ENCODE peak calls at places on chromosomes 5 and 9, in eight cellular contexts. J is psoas muscle, P is lower lobe of right lung, G is transverse colon, E is kidney, N is gastrocnemius medialis, H is GM23338, M is tibial artery. K is an unnamed sample.

GRCh38 chr5:159965031-159965837 is 43.7 kb upstream of the TTC1 start:
- DNase-seq in P (peak; percentile 65), H (peak; percentile 85), J (peak; percentile 70), M (no peak), G (peak; percentile 50), N (peak; percentile 13), E (peak; percentile 84), K (peak; percentile 64)

GRCh38 chr5:75200776-75201175 is 35.9 kb downstream of the ANKRD31 start:
- DNase-seq in M (no peak), G (no peak), E (no peak), N (no peak), P (no peak), J (no peak), H (no peak), K (no peak)

GRCh38 chr9:133386338-133386737 is 10.2 kb downstream of the STKLD1 start:
- DNase-seq in J (no peak), E (no peak), M (no peak), G (no peak), P (no peak), N (no peak), H (no peak), K (no peak)

GRCh38 chr5:131355972-131356528 is 92.2 kb downstream of the CDC42SE2 start:
- DNase-seq in N (no peak), G (no peak), J (no peak), E (no peak), H (no peak), P (no peak), M (no peak), K (no peak)

GRCh38 chr5:76703707-76704106 is 12.2 kb upstream of the F2R start:
- DNase-seq in M (no peak), G (no peak), J (no peak), N (no peak), H (no peak), P (no peak), E (no peak), K (no peak)

GRCh38 chr5:131475416-131476045 is 159.5 kb downstream of the RAPGEF6 start:
- DNase-seq in P (no peak), N (no peak), E (no peak), M (no peak), J (no peak), G (no peak), H (no peak), K (no peak)

GRCh38 chr5:40775085-40775845 is 19.5 kb upstream of the TTC33 start:
- DNase-seq in M (no peak), N (no peak), P (no peak), E (no peak), G (no peak), J (no peak), H (no peak), K (no peak)

GRCh38 chr9:34635556-34635955 is 2.0 kb downstream of the SIGMAR1 start:
- DNase-seq in N (no peak), E (no peak), J (no peak), G (no peak), P (no peak), M (no peak), H (no peak), K (no peak)

GRCh38 chr9:125442471-125442870 is 180.8 kb downstream of the GAPVD1 start:
- DNase-seq in H (no peak), E (no peak), M (peak; percentile 4), P (no peak), J (no peak), G (no peak), N (no peak), K (no peak)

GRCh38 chr9:122192261-122192875 is 32.7 kb downstream of the MORN5 start:
- DNase-seq in G (no peak), P (no peak), J (no peak), E (no peak), H (no peak), N (no peak), M (no peak), K (no peak)

GRCh38 chr5:147437161-147437596 is 72.7 kb downstream of the DPYSL3 start:
- DNase-seq in N (no peak), E (no peak), J (no peak), P (no peak), G (no peak), M (no peak), H (peak; percentile 85), K (no peak)

GRCh38 chr5:1948663-1949191 is 66.0 kb upstream of the IRX4 start:
- DNase-seq in P (no peak), E (no peak), N (peak; percentile 45), M (no peak), H (no peak), J (peak; percentile 64), G (no peak), K (no peak)

GRCh38 chr5:56812110-56812509 is 3.2 kb upstream of the MAP3K1 start:
- DNase-seq in P (no peak), G (no peak), E (no peak), H (no peak), N (no peak), J (no peak), M (no peak), K (no peak)

GRCh38 chr9:121972501-121972981 is 120.6 kb downstream of the TTLL11 start:
- DNase-seq in E (peak; percentile 91), M (no peak), P (peak; percentile 90), H (peak; percentile 23), J (no peak), N (peak; percentile 43), G (peak; percentile 81), K (peak; percentile 78)

GRCh38 chr9:78044189-78044588 is 12.6 kb upstream of the GNAQ start:
- DNase-seq in H (no peak), G (no peak), P (no peak), M (no peak), N (no peak), E (no peak), J (no peak), K (no peak)

GRCh38 chr9:91374939-91375338 is 13.2 kb upstream of the AUH start:
- DNase-seq in E (no peak), M (no peak), J (no peak), G (no peak), P (no peak), N (no peak), H (no peak), K (no peak)

GRCh38 chr9:76373173-76373771 is 21.0 kb downstream of the RFK start:
- DNase-seq in E (no peak), N (peak; percentile 21), J (peak; percentile 81), H (no peak), G (peak; percentile 81), P (no peak), M (no peak), K (peak; percentile 86)

GRCh38 chr9:133647765-133648469 is 11.8 kb downstream of the DBH start:
- DNase-seq in G (no peak), N (no peak), J (no peak), E (peak; percentile 67), H (no peak), P (peak; percentile 40), M (no peak), K (no peak)

GRCh38 chr5:98796197-98796972 is 22.9 kb downstream of the RGMB start:
- DNase-seq in E (no peak), N (no peak), G (peak; percentile 55), M (no peak), H (peak; percentile 81), P (no peak), J (no peak), K (no peak)

DNA sequence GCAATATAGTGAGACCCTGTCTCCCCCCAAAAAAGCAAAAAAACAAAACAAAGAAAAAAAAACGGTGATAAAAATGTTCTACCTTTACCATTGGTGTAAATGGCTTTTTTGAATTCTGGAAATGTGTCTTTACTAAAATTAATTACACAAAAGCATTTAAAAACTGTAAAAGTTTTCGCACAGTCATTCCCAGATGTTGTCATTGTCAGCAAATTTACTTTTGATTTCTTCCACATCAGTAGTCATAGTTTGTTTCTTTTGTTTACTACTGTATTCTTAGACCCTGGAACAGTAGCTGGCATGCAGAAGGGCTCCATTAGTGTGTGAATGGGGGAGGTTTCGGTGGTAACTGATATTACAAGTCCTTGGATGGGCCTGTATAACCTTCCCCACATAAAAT is 39.5 kb downstream of the CCDC171 start:
- DNase-seq in N (no peak), H (no peak), P (no peak), G (no peak), E (no peak), M (no peak), J (no peak), K (no peak)
- H3K4me1 ChIP-seq in N (no peaks in the 10 kb centered on the region), H (peaks cover 8% of the 10 kb centered on the region), P (no peaks in the 10 kb centered on the region), G (no peaks in the 10 kb centered on the region), E (no peaks in the 10 kb centered on the region), M (no peaks in the 10 kb centered on the region), J (no peaks in the 10 kb centered on the region), K (no peaks in the 10 kb centered on the region)

GRCh38 chr5:178210073-178210526 is 5.8 kb downstream of the HNRNPAB start:
- DNase-seq in P (no peak), E (peak; percentile 72), G (no peak), N (no peak), J (no peak), M (no peak), H (peak; percentile 38), K (peak; percentile 62)
- TF ChIP-seq CTCF in P (no peak), E (no peak), G (no peak), N (no peak), J (no peak), M (no peak), H (no peak), K (no peak)

GRCh38 chr5:663436-664342 is 29.5 kb downstream of the TPPP start:
- DNase-seq in H (no peak), M (peak; percentile 63), P (peak; percentile 47), N (no peak), G (peak; percentile 88), E (peak; percentile 71), J (peak; percentile 38), K (no peak)

GRCh38 chr5:664343-664993 is 28.7 kb downstream of the TPPP start:
- DNase-seq in G (peak; percentile 63), J (peak; percentile 32), H (no peak), N (no peak), P (peak; percentile 47), M (no peak), E (no peak), K (peak; percentile 78)

GRCh38 chr5:661891-662750 is 31.0 kb downstream of the TPPP start:
- DNase-seq in G (no peak), M (peak; percentile 65), H (no peak), E (peak; percentile 69), J (peak; percentile 35), N (no peak), P (peak; percentile 39), K (no peak)

GRCh38 chr5:664994-665360 is 28.2 kb downstream of the TPPP start:
- DNase-seq in M (no peak), P (peak; percentile 38), N (no peak), G (no peak), E (no peak), H (no peak), J (peak; percentile 42), K (no peak)

GRCh38 chr5:662751-663435 is 30.3 kb downstream of the TPPP start:
- DNase-seq in H (no peak), G (no peak), P (peak; percentile 38), E (peak; percentile 56), N (no peak), M (no peak), J (peak; percentile 46), K (no peak)
- H3K36me3 ChIP-seq in H (peaks cover 6% of the 10 kb centered on the region), G (no peaks in the 10 kb centered on the region), P (peaks cover 62% of the 10 kb centered on the region), E (no peaks in the 10 kb centered on the region), N (peaks cover 31% of the 10 kb centered on the region), M (peaks cover 90% of the 10 kb centered on the region), J (no peaks in the 10 kb centered on the region), K (no peaks in the 10 kb centered on the region)

DNA sequence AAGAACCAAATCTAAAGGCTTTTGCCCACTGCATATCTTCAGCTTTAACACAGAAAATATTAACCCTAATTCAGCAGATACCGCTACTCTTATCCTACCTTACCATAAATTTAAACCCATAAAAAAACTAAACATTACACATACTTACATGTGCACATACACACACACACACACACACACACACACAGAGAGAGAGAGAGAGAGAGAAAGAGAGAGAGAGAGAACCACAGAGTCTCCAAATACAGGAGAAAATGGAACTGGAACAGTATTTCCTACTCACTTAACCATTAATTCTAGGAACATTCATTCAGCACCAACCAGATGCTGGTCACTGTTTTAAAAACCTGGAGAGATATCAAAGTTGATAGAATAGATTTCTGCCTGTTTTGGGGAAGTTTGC is 53.7 kb downstream of the EFNA5 start:
- DNase-seq in M (no peak), N (no peak), E (no peak), H (no peak), J (no peak), G (no peak), P (no peak), K (no peak)
- H3K4me1 ChIP-seq in M (no peaks in the 10 kb centered on the region), N (no peaks in the 10 kb centered on the region), E (no peaks in the 10 kb centered on the region), H (peaks cover 49% of the 10 kb centered on the region), J (no peaks in the 10 kb centered on the region), G (no peaks in the 10 kb centered on the region), P (no peaks in the 10 kb centered on the region), K (no peaks in the 10 kb centered on the region)